ENCODE peak calls at places on chromosomes 2 and 18, in seven cellular contexts. J, X, S, F, T, A and Y are unnamed samples.

GRCh38 chr2:191202881-191203397 is 42.3 kb upstream of the MYO1B start:
- DNase-seq in J (no peak), X (no peak), S (peak), F (peak), T (peak), A (no peak), Y (no peak)

GRCh38 chr2:232927041-232927792 is 57.2 kb downstream of the SNORC start:
- DNase-seq in J (no peak), X (no peak), S (no peak), F (no peak), T (no peak), A (no peak), Y (no peak)

GRCh38 chr2:11155326-11156059 is at the start of gene SLC66A3:
- DNase-seq in J (no peak), X (peak), S (no peak), F (no peak), T (no peak), A (no peak), Y (no peak)

GRCh38 chr2:142536501-142536900 is 341.0 kb upstream of the KYNU start:
- DNase-seq in J (no peak), X (no peak), S (no peak), F (no peak), T (no peak), A (no peak), Y (no peak)

GRCh38 chr2:179107179-179107541 is 57.2 kb upstream of the CCDC141 start:
- DNase-seq in J (no peak), X (no peak), S (no peak), F (no peak), T (no peak), A (no peak), Y (no peak)

GRCh38 chr2:9809064-9809356 is 34.3 kb upstream of the TAF1B start:
- DNase-seq in J (no peak), X (no peak), S (no peak), F (no peak), T (peak), A (no peak), Y (peak)

GRCh38 chr2:136233315-136233714 is 115.4 kb upstream of the CXCR4 start:
- DNase-seq in J (no peak), X (no peak), S (no peak), F (no peak), T (no peak), A (no peak), Y (no peak)

GRCh38 chr2:30230479-30230854 is 867 bp upstream of the LBH start:
- DNase-seq in J (no peak), X (peak), S (peak), F (peak), T (peak), A (peak), Y (no peak)

GRCh38 chr2:238872628-238873400 is 24.9 kb downstream of the TWIST2 start:
- DNase-seq in J (no peak), X (no peak), S (no peak), F (no peak), T (no peak), A (no peak), Y (peak)

GRCh38 chr2:72924353-72925240 is 7.3 kb downstream of the EMX1 start:
- DNase-seq in J (no peak), X (peak), S (no peak), F (no peak), T (peak), A (no peak), Y (no peak)

GRCh38 chr2:71576541-71576940 is 123.2 kb downstream of the DYSF start:
- DNase-seq in J (no peak), X (no peak), S (peak), F (peak), T (peak), A (no peak), Y (no peak)

GRCh38 chr2:54572262-54572635 is 116.1 kb downstream of the SPTBN1 start:
- DNase-seq in J (no peak), X (no peak), S (no peak), F (no peak), T (no peak), A (no peak), Y (no peak)

GRCh38 chr2:121689356-121689755 is 40.1 kb upstream of the CLASP1 start:
- DNase-seq in J (no peak), X (peak), S (no peak), F (no peak), T (peak), A (no peak), Y (no peak)

GRCh38 chr2:12501469-12502147 is 215.1 kb upstream of the TRIB2 start:
- DNase-seq in J (no peak), X (no peak), S (peak), F (peak), T (peak), A (peak), Y (no peak)

GRCh38 chr2:168633200-168633599 is 169.2 kb upstream of the NOSTRIN start:
- DNase-seq in J (no peak), X (no peak), S (no peak), F (no peak), T (no peak), A (no peak), Y (no peak)

GRCh38 chr2:157874997-157875719 is 972 bp downstream of the ACVR1 start:
- DNase-seq in J (no peak), X (peak), S (peak), F (peak), T (peak), A (peak), Y (peak)

GRCh38 chr2:26178746-26179436 is 6.0 kb downstream of the GAREM2 start:
- DNase-seq in J (no peak), X (peak), S (peak), F (peak), T (no peak), A (peak), Y (no peak)

GRCh38 chr18:13399511-13399910 is 181.0 kb downstream of the LDLRAD4 start:
- DNase-seq in J (no peak), X (no peak), S (no peak), F (no peak), T (no peak), A (no peak), Y (no peak)

GRCh38 chr2:215793747-215794595 is 219.4 kb downstream of the MREG start:
- DNase-seq in J (peak), X (no peak), S (no peak), F (no peak), T (no peak), A (no peak), Y (no peak)

GRCh38 chr2:38074047-38074774 is 1.7 kb downstream of the CYP1B1 start:
- DNase-seq in J (no peak), X (no peak), S (peak), F (no peak), T (no peak), A (peak), Y (no peak)

GRCh38 chr2:38076250-38076709 is 329 bp upstream of the CYP1B1 start:
- DNase-seq in J (no peak), X (peak), S (peak), F (peak), T (peak), A (peak), Y (peak)

GRCh38 chr2:38076710-38077430 is 919 bp upstream of the CYP1B1 start:
- DNase-seq in J (no peak), X (peak), S (peak), F (peak), T (peak), A (peak), Y (peak)

GRCh38 chr2:38074775-38075435 is 1.0 kb downstream of the CYP1B1 start:
- DNase-seq in J (no peak), X (peak), S (peak), F (peak), T (no peak), A (peak), Y (no peak)

GRCh38 chr2:38075436-38076249 is at the start of gene CYP1B1:
- DNase-seq in J (no peak), X (no peak), S (peak), F (no peak), T (peak), A (no peak), Y (peak)
- H3K27ac ChIP-seq in J (peak), X (no peak), S (peak), F (peak), T (peak), A (peak), Y (peak)

GRCh38 chr2:117646872-117647271 is 167.6 kb upstream of the DDX18 start:
- DNase-seq in J (no peak), X (no peak), S (no peak), F (no peak), T (no peak), A (no peak), Y (no peak)

GRCh38 chr2:117639401-117639800 is 175.1 kb upstream of the DDX18 start:
- DNase-seq in J (no peak), X (no peak), S (no peak), F (no peak), T (no peak), A (no peak), Y (no peak)

DNA sequence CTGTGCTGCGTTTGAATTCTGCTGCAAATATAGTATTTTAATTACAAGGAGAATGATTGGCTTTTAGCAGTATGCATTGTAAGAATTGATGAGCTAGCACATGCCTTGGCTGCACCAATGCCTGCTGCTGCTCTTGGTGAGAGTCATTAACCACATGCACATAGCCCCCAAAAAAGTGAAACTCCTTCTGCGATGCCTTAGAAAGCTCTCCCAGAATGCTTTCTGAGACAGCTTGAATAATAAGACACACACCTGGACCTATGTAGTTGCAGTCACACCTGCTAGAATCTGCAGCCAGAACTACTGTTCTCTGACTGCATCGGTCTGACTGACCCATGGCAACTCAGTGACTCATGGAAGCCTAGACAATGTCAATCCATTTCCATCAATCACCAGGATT is 170.1 kb upstream of the DDX18 start:
- DNase-seq in J (no peak), X (no peak), S (no peak), F (no peak), T (no peak), A (no peak), Y (no peak)
- H3K4me3 ChIP-seq in J (no peak), X (no peak), S (no peak), F (no peak), T (no peak), A (no peak), Y (no peak)

DNA sequence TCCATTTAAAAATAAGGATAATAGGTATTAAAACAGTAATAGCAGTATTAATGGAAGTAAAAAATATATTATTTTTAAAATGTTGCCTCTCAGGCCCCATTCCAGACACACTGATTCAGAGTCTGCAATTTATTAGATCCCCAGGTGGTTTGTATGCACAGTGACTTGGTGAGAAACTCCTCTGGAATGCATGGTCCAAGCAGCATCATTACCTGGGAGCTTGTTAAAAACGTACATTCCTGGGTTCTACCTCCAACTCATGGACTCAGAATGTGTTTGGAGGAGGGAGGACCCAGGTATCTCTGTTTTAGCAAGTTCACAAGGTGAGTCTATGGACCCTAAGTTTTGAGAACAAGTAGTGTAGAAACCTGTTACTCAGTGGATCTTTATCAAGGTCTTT is 95.6 kb downstream of the ITGA4 start:
- DNase-seq in J (no peak), X (no peak), S (no peak), F (no peak), T (no peak), A (no peak), Y (no peak)
- H3K27ac ChIP-seq in J (no peak), X (no peak), S (no peak), F (no peak), T (no peak), A (no peak), Y (no peak)

GRCh38 chr2:38601061-38601460 is 1.7 kb downstream of the HNRNPLL start:
- DNase-seq in J (no peak), X (no peak), S (no peak), F (no peak), T (no peak), A (no peak), Y (no peak)

GRCh38 chr2:38598200-38598990 is 4.3 kb downstream of the HNRNPLL start:
- DNase-seq in J (no peak), X (no peak), S (no peak), F (no peak), T (no peak), A (no peak), Y (no peak)

GRCh38 chr2:38598991-38599295 is 3.8 kb downstream of the HNRNPLL start:
- DNase-seq in J (no peak), X (no peak), S (no peak), F (no peak), T (no peak), A (no peak), Y (no peak)

GRCh38 chr2:38600242-38600891 is 2.4 kb downstream of the HNRNPLL start:
- DNase-seq in J (no peak), X (peak), S (no peak), F (no peak), T (no peak), A (peak), Y (no peak)

DNA sequence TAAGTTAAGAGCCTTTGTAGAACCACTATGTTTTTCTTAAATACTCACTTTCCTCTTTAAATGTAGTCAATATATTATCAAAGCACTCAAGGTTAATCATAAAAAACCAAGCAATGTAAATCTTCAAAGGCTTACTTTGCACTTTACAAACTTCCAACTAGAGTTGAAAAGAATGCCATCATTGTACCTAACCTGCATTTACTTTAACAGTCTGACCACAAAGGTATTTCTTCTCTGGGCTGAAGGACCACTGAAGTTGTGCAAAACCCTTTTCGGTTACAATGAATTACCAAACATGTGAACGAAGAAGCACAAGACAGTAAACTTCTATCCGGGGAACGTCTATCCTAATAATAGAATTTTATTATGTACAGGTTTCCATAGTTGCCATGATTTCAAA is 3.0 kb downstream of the HNRNPLL start:
- DNase-seq in J (no peak), X (no peak), S (no peak), F (no peak), T (no peak), A (no peak), Y (no peak)
- H3K4me3 ChIP-seq in J (peak), X (peak), S (peak), F (no peak), T (peak), A (peak), Y (peak)

DNA sequence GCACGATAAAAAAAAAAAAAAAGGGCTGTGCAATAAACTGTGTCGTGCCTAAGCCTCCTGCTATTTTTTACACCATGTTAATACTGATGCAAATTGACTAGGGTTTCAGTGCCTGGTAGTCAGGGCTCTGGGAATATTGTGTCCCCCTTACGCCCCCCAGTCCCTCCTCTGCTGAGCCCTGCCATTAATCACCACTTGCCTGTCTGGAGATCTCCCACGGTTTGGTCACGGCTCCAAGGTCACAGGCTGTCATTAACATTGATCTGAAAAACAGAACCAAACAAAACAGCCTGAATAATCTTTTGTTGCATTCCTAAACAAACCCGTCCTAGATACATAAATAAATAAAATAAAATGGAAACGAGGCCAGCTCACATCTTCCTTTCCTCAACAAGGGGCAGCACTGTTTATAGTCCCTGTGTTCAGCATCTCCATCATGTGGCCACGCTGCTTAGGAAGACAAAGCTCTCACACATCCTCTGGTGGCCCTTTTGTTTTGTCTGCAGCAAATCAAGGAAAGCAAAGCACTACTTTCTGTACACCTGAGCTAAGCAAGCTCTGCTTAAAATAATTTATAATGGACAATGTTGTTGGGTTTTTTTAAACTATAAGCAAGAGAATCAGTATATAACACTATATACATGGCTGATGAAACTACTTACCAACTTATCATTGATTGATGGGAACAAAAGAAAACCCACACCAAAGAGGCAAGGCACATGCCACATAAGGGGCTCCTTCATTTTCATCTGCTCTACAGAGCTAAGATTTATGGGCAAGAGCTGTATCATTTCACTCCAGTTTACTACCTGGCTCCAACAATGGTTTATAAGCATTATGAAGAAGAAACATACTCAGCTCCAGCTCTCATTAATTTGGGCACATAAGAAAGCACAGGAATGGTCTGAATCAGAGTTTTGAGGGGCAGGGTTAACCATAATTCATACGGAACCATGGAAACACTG is 283.0 kb downstream of the AGPS start:
- DNase-seq in J (no peak), X (no peak), S (no peak), F (no peak), T (no peak), A (no peak), Y (no peak)
- H3K27ac ChIP-seq in J (no peak), X (no peak), S (no peak), F (no peak), T (no peak), A (no peak), Y (no peak)

GRCh38 chr2:16948073-16948472 is 282.4 kb upstream of the CYRIA start:
- DNase-seq in J (no peak), X (no peak), S (no peak), F (no peak), T (no peak), A (no peak), Y (no peak)

GRCh38 chr2:16952805-16953204 is 287.2 kb upstream of the CYRIA start:
- DNase-seq in J (no peak), X (no peak), S (no peak), F (no peak), T (no peak), A (no peak), Y (no peak)

GRCh38 chr2:16952368-16952767 is 286.7 kb upstream of the CYRIA start:
- DNase-seq in J (no peak), X (peak), S (no peak), F (no peak), T (no peak), A (no peak), Y (no peak)

GRCh38 chr2:16950436-16950835 is 284.8 kb upstream of the CYRIA start:
- DNase-seq in J (no peak), X (no peak), S (no peak), F (no peak), T (no peak), A (no peak), Y (no peak)

GRCh38 chr2:16948710-16949109 is 283.1 kb upstream of the CYRIA start:
- DNase-seq in J (no peak), X (no peak), S (no peak), F (no peak), T (no peak), A (no peak), Y (no peak)
- H3K4me3 ChIP-seq in J (no peak), X (no peak), S (no peak), F (no peak), T (no peak), A (no peak), Y (no peak)

DNA sequence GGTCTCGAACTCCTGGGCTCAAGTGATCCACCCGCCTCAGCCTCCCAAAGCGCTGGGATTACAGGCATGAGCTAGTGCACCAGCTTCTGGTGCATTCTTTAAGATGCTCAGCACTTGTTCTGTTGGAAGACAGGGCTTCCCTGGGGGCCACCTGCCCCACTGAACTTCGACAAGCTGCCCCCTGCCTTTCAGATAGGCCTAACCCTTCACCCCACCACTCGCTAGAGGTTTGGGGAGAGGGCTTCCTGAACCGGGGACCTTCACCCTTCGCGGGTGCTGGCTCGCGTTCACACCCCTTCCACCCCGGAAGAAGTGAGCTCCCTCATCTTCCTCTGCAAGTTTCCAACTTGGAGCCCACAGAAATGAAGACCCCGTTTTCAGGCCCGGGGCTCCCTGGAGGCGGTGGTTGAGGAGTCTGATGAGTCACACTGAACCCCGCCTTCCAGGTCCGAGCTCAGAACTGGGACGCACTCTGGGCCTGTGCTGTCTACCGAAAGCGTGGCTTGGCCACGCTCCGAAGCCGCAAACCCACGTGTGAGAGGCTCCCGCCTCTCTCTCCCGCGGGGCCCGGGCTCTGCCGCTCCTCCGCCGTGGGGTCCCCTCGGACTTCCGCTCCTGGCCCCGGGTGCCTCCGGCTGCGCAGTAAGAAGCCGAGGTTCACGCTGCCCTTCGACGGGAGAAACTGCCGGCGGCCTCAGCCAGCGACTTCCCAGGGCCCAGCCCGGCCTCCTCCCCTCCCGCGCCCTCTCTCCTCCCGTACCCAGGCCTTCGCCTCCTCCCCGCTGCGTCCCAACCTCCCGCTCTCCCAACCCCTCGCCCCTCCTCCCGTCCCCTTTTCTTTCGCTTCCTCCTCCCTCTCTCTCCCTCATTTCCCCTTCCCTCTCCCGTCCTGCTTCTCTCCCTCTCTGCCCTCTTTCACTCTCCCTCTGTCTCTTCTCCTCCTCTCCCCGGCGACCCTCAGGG is 47.5 kb upstream of the SP3 start:
- DNase-seq in J (no peak), X (no peak), S (peak), F (peak), T (peak), A (peak), Y (peak)
- H3K27ac ChIP-seq in J (no peak), X (no peak), S (peak), F (peak), T (peak), A (peak), Y (peak)

GRCh38 chr2:237160271-237160934 is 74.7 kb downstream of the COPS8 start:
- DNase-seq in J (no peak), X (no peak), S (no peak), F (no peak), T (no peak), A (no peak), Y (no peak)

GRCh38 chr2:237162959-237163358 is 77.3 kb downstream of the COPS8 start:
- DNase-seq in J (no peak), X (no peak), S (no peak), F (no peak), T (no peak), A (no peak), Y (no peak)

GRCh38 chr2:237159006-237159897 is 73.6 kb downstream of the COPS8 start:
- DNase-seq in J (no peak), X (no peak), S (peak), F (peak), T (no peak), A (no peak), Y (no peak)

GRCh38 chr2:237158194-237158593 is 72.5 kb downstream of the COPS8 start:
- DNase-seq in J (no peak), X (no peak), S (no peak), F (no peak), T (no peak), A (no peak), Y (no peak)

GRCh38 chr2:237161239-237161638 is 75.5 kb downstream of the COPS8 start:
- DNase-seq in J (no peak), X (no peak), S (peak), F (peak), T (peak), A (no peak), Y (peak)
- H3K4me3 ChIP-seq in J (no peak), X (no peak), S (no peak), F (no peak), T (no peak), A (no peak), Y (no peak)